ENCODE peak calls at places on chromosomes 5 and 9, in six cellular contexts. E is left cardiac atrium, A is IMR-90, S is endothelial cell, M is body of pancreas, I is anterior cingulate cortex. G is an unnamed sample.

GRCh38 chr5:164000241-164000640 is 494.8 kb downstream of the MAT2B start:
- DNase-seq in E (no peak), A (no peak), S (no peak), M (no peak), I (no peak), G (no peak)

GRCh38 chr9:110125207-110125751 is 82.7 kb downstream of the C9orf152 start:
- DNase-seq in E (peak), A (peak), S (peak), M (peak), I (no peak), G (peak)

GRCh38 chr5:6525910-6526309 is 77.3 kb downstream of the UBE2QL1 start:
- DNase-seq in E (no peak), A (peak), S (peak), M (peak), I (no peak), G (no peak)

GRCh38 chr9:15239816-15240215 is 67.2 kb downstream of the TTC39B start:
- DNase-seq in E (no peak), A (no peak), S (no peak), M (no peak), I (no peak), G (no peak)

GRCh38 chr9:977361-978116 is 1.1 kb downstream of the DMRT3 start:
- DNase-seq in E (no peak), A (no peak), S (peak), M (no peak), I (no peak), G (no peak)

GRCh38 chr5:76162335-76162734 is 79.2 kb downstream of the SV2C start:
- DNase-seq in E (no peak), A (no peak), S (no peak), M (no peak), I (no peak), G (no peak)

GRCh38 chr5:156208271-156208670 is 118.7 kb upstream of the SGCD start:
- DNase-seq in E (no peak), A (peak), S (no peak), M (no peak), I (no peak), G (no peak)

GRCh38 chr5:107195996-107196395 is 474.7 kb downstream of the EFNA5 start:
- DNase-seq in E (no peak), A (no peak), S (no peak), M (no peak), I (no peak), G (no peak)